ENCODE peak calls at places on chromosome 14, in four cellular contexts. V, D, Q and T are unnamed samples.

GRCh38 chr14:20429801-20430669 is 5.9 kb downstream of the KLHL33 start:
- DNase-seq in D (peak; percentile 30), Q (peak; percentile 58), V (no peak), T (no peak)

GRCh38 chr14:31411218-31411727 is 9.1 kb downstream of the HEATR5A start:
- DNase-seq in V (no peak), D (no peak), Q (no peak), T (no peak)

GRCh38 chr14:55789442-55789841 is 209.4 kb downstream of the KTN1 start:
- DNase-seq in V (no peak), D (no peak), Q (no peak), T (no peak)

GRCh38 chr14:29584992-29585391 is 342.7 kb downstream of the PRKD1 start:
- DNase-seq in Q (no peak), D (peak; percentile 32), V (no peak), T (peak; percentile 43)

GRCh38 chr14:101221549-101222160 is 318.1 kb upstream of the RTL1 start:
- DNase-seq in V (no peak), D (no peak), Q (no peak), T (no peak)

GRCh38 chr14:52871606-52872005 is 79.2 kb downstream of the FERMT2 start:
- DNase-seq in V (no peak), D (no peak), Q (no peak), T (no peak)

GRCh38 chr14:61229475-61229888 is 51.7 kb downstream of the TMEM30B start:
- DNase-seq in V (no peak), D (peak; percentile 10), Q (no peak), T (no peak)

GRCh38 chr14:91957876-91958313 is 10.4 kb upstream of the FBLN5 start:
- DNase-seq in Q (no peak), D (peak; percentile 86), V (no peak), T (no peak)

GRCh38 chr14:68361231-68361630 is 431.6 kb downstream of the ZFP36L1 start:
- DNase-seq in V (no peak), D (no peak), Q (no peak), T (no peak)

GRCh38 chr14:35992816-35993511 is 166.8 kb downstream of the BRMS1L start:
- DNase-seq in D (no peak), V (no peak), Q (no peak), T (no peak)

GRCh38 chr14:27845241-27845850 is 921.2 kb upstream of the FOXG1 start:
- DNase-seq in Q (peak; percentile 70), D (no peak), V (no peak), T (peak; percentile 15)

GRCh38 chr14:100554082-100554677 is 33.0 kb downstream of the BEGAIN start:
- DNase-seq in V (no peak), D (no peak), Q (peak; percentile 68), T (no peak)

GRCh38 chr14:93039649-93040315 is 75.9 kb downstream of the ITPK1 start:
- DNase-seq in D (no peak), V (no peak), Q (no peak), T (no peak)

GRCh38 chr14:95183532-95184412 is 26.4 kb upstream of the DICER1 start:
- DNase-seq in V (no peak), Q (no peak), D (no peak), T (no peak)

GRCh38 chr14:50410921-50411320 is 14.2 kb upstream of the CDKL1 start:
- DNase-seq in Q (no peak), D (no peak), V (no peak), T (no peak)

GRCh38 chr14:21056520-21057163 is 980 bp upstream of the RNASE8 start:
- DNase-seq in V (no peak), Q (no peak), D (no peak), T (no peak)

GRCh38 chr14:21071225-21072041 is 1.3 kb downstream of the ARHGEF40 start:
- DNase-seq in V (peak; percentile 37), Q (peak; percentile 76), D (peak; percentile 56), T (peak; percentile 88)

GRCh38 chr14:72617391-72618011 is 276.4 kb downstream of the DPF3 start:
- DNase-seq in Q (no peak), V (no peak), D (no peak), T (no peak)

GRCh38 chr14:39169541-39169900 is 612 bp downstream of the TRAPPC6B start:
- DNase-seq in D (no peak), Q (no peak), V (no peak), T (no peak)

GRCh38 chr14:93480867-93481266 is 50.1 kb downstream of the UNC79 start:
- DNase-seq in D (no peak), V (no peak), Q (no peak), T (no peak)

GRCh38 chr14:104895786-104896642 is 28.7 kb upstream of the PLD4 start:
- DNase-seq in D (no peak), Q (no peak), V (no peak), T (no peak)

GRCh38 chr14:63604626-63605025 is 37.0 kb downstream of the WDR89 start:
- DNase-seq in V (no peak), Q (no peak), D (no peak), T (no peak)

GRCh38 chr14:33551963-33552362 is 398.9 kb downstream of the EGLN3 start:
- DNase-seq in D (no peak), V (no peak), Q (no peak), T (no peak)

GRCh38 chr14:20986811-20987210 is 3.0 kb upstream of the METTL17 start:
- DNase-seq in D (peak; percentile 30), V (peak; percentile 83), Q (peak; percentile 40), T (no peak)

GRCh38 chr14:60532442-60532841 is 23.5 kb downstream of the SIX6 start:
- DNase-seq in Q (no peak), V (no peak), D (no peak), T (no peak)

GRCh38 chr14:75123991-75124390 is 2.9 kb downstream of the NEK9 start:
- DNase-seq in V (peak; percentile 69), D (no peak), Q (peak; percentile 70), T (no peak)

GRCh38 chr14:100872641-100873071 is 30.9 kb downstream of the RTL1 start:
- DNase-seq in D (no peak), V (no peak), Q (no peak), T (no peak)

GRCh38 chr14:68144051-68144681 is 324.6 kb downstream of the RAD51B start:
- DNase-seq in Q (peak; percentile 2), V (no peak), D (peak; percentile 44), T (no peak)

GRCh38 chr14:76698631-76699030 is 62.6 kb upstream of the VASH1 start:
- DNase-seq in D (no peak), V (no peak), Q (no peak), T (no peak)

GRCh38 chr14:73746540-73747385 is 32.6 kb upstream of the PNMA1 start:
- DNase-seq in Q (no peak), V (no peak), D (no peak), T (peak; percentile 22)

GRCh38 chr14:105857816-105858675 is 331.7 kb downstream of the TMEM121 start:
- DNase-seq in D (no peak), Q (no peak), V (no peak), T (no peak)

GRCh38 chr14:58817846-58818245 is 180.1 kb downstream of the DACT1 start:
- DNase-seq in Q (no peak), V (no peak), D (no peak), T (no peak)
- TF ChIP-seq HMGXB4 in Q (no peak), V (no peak), D (no peak), T (no peak)

GRCh38 chr14:65073605-65074201 is 28.6 kb downstream of the MAX start:
- DNase-seq in V (no peak), Q (no peak), D (peak; percentile 45), T (no peak)
- TF ChIP-seq HMGXB4 in V (no peak), Q (no peak), D (no peak), T (no peak)

DNA sequence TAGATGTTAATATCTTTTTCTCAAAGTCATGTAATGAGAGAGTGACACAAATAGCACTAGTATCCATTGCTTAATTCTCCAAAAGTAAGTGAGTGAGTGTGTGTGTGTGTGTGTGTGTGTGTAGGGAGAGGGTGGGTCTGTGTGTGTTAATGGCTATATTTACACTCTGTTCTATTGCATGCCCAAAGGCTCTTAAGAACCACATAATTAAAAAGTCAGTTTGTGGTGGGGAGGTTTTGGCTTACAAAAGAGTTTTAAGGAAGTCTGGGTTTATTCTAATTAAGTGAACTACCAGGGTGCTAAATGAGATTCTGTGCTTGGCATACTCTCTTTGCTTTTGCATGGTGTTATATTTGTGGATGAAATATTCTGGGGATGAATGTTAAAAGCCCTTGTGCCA is 1897.6 kb upstream of the FLRT2 start:
- DNase-seq in V (no peak), D (no peak), Q (no peak), T (no peak)
- TF ChIP-seq HMGXB4 in V (no peak), D (no peak), Q (no peak), T (no peak)

GRCh38 chr14:78425782-78426181 is 255.6 kb downstream of the NRXN3 start:
- DNase-seq in V (no peak), D (no peak), Q (no peak), T (no peak)

GRCh38 chr14:78424311-78424710 is 254.1 kb downstream of the NRXN3 start:
- DNase-seq in Q (no peak), V (no peak), D (no peak), T (no peak)

DNA sequence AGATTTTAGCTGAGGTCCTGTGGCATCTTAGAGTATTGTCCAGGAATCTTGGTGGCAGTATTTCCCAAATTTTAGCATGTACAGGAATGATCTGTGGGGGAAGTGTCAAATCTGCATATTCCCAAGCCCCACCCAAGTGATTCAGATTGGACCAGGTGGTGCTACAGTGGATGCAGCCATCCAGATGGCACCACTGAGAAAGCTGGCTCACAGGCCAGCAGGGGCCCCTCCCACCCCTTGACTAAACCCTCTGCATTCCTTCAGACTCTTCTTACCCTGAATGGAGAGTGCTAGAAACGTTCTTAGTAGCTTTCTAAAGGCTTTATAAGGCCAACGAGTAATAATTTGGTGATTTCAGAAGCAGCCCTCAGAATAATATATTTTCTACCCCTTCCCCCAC is 255.2 kb downstream of the NRXN3 start:
- DNase-seq in D (no peak), Q (no peak), V (no peak), T (peak; percentile 12)
- TF ChIP-seq HMGXB4 in D (no peak), Q (no peak), V (no peak), T (no peak)

DNA sequence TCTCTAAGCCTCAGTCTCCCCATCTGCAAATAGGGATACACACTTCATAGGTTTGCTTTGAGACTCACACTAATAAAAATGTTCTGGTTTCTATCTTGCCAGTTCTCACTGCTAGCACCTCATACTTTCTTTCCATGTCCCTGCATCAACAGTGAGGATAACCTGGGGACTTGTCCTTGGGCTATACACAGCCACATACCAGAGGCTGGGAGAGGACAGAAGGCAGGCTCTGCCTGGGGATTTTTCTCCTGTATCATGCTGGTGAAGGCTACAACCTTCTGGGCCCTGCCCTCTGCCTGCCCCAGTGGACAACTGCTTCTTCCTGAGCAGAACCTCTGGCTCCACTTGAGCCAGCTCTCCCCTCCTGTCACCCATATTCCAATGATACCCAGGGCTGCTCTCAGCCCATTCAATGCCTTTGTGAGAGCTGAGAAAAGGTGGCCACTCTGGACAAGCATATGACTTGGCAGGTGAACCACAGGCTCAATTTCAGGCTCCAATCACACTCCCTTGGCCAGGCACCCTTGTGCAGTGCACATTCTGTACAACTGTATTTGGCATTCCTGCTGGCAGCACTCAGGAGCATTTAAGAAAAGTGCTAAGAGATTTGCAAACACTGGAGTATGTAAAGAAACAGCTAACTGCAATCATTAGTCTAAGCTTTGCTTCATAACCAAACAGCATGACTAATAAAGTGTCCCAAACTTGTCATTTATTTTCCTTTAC is 135.8 kb upstream of the VRK1 start:
- DNase-seq in Q (no peak), V (no peak), D (no peak), T (no peak)
- TF ChIP-seq HMGXB4 in Q (no peak), V (no peak), D (no peak), T (no peak)

DNA sequence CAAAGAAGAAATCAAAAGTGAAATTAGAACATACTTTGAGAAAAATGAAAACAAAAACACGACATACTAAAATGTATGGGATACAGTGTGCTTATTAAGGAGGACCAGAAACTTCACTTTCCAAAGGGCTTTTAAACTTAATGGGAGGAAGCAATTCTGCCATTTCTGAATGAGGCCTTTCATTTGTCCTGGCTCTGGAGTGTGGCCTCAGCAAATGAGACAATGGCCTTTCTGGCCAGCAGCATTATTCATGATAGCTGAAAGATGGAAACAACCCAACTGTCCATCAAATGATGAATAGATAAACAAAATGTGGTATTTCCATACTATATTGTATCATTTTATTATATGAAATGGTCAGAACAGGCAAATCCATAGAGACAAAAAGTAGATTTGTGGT is 338.6 kb downstream of the CEP128 start:
- DNase-seq in D (no peak), Q (no peak), V (no peak), T (no peak)
- TF ChIP-seq HMGXB4 in D (no peak), Q (no peak), V (no peak), T (no peak)